ENCODE peak calls at places on chromosome 1, in six cellular contexts. T is kidney, V is tibial nerve, P is SK-N-MC, N is Caco-2, A is HAP-1. L is an unnamed sample.

GRCh38 chr1:32990887-32991286 is 26.3 kb upstream of the RNF19B start:
- DNase-seq in T (no peak), V (no peak), P (no peak), N (no peak), A (no peak), L (no peak)

GRCh38 chr1:23692308-23692871 is 784 bp downstream of the RPL11 start:
- DNase-seq in T (no peak), V (no peak), P (no peak), N (no peak), A (peak; percentile 37), L (no peak)

GRCh38 chr1:204858381-204858821 is 12.3 kb upstream of the NFASC start:
- DNase-seq in T (no peak), V (no peak), P (no peak), N (no peak), A (peak; percentile 40), L (no peak)

GRCh38 chr1:61050541-61051454 is 31.6 kb upstream of the NFIA start:
- DNase-seq in T (peak; percentile 90), V (peak; percentile 16), P (no peak), N (no peak), A (peak; percentile 56), L (peak; percentile 19)

GRCh38 chr1:72397786-72398185 is 115.4 kb upstream of the NEGR1 start:
- DNase-seq in T (no peak), V (no peak), P (no peak), N (no peak), A (no peak), L (no peak)

GRCh38 chr1:9181990-9182783 is 52.4 kb upstream of the H6PD start:
- DNase-seq in T (peak; percentile 77), V (no peak), P (no peak), N (peak; percentile 67), A (peak; percentile 42), L (no peak)

GRCh38 chr1:149916193-149916926 is 1.3 kb downstream of the SV2A start:
- DNase-seq in T (no peak), V (no peak), P (no peak), N (no peak), A (no peak), L (no peak)

GRCh38 chr1:21938791-21939538 is 1.9 kb upstream of the HSPG2 start:
- DNase-seq in T (peak; percentile 78), V (no peak), P (no peak), N (no peak), A (no peak), L (no peak)

GRCh38 chr1:248805905-248806304 is 19.8 kb downstream of the SH3BP5L start:
- DNase-seq in T (no peak), V (no peak), P (no peak), N (no peak), A (no peak), L (no peak)

GRCh38 chr1:1623631-1624442 is 8.1 kb upstream of the MMP23B start:
- DNase-seq in T (no peak), V (no peak), P (no peak), N (no peak), A (no peak), L (no peak)

GRCh38 chr1:230112131-230112701 is 45.2 kb downstream of the GALNT2 start:
- DNase-seq in T (no peak), V (no peak), P (no peak), N (no peak), A (no peak), L (no peak)

GRCh38 chr1:2826316-2826715 is 24.8 kb upstream of the TTC34 start:
- DNase-seq in T (peak; percentile 55), V (no peak), P (no peak), N (no peak), A (no peak), L (no peak)
- H3K9me3 ChIP-seq in T (no peaks in the 10 kb centered on the region), V (no peaks in the 10 kb centered on the region), P (no peaks in the 10 kb centered on the region), N (no peaks in the 10 kb centered on the region), A (no peaks in the 10 kb centered on the region), L (no peaks in the 10 kb centered on the region)

GRCh38 chr1:79079770-79080169 is 73.2 kb upstream of the ADGRL4 start:
- DNase-seq in T (peak; percentile 37), V (no peak), P (peak; percentile 97), N (no peak), A (no peak), L (no peak)
- H3K9me3 ChIP-seq in T (no peaks in the 10 kb centered on the region), V (no peaks in the 10 kb centered on the region), P (peaks cover 6% of the 10 kb centered on the region), N (no peaks in the 10 kb centered on the region), A (no peaks in the 10 kb centered on the region), L (no peaks in the 10 kb centered on the region)

DNA sequence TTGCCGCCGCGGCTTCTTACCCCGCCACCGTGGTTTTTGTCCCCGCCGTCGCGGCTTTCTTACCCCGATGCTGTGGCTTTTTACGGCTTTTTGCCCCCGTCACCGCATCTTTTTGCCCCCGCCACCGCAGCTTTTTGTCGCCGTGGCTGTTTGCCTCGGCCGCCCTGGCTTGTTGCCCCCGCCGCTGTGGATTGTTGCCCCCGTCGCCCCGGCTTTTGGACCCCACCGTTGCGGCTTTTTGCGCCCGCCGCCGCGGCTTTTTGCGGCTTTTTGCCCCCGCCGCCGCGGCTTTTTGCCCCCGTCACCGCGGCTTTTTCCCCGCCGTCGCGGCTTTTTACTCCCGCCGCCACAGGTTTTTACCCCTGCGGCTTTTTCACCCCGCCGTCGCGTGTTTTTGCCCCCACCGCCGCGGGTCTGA is 3934.3 kb downstream of the SRGAP2C start:
- DNase-seq in T (peak; percentile 41), V (no peak), P (no peak), N (no peak), A (no peak), L (no peak)
- H3K9me3 ChIP-seq in T (no peaks in the 10 kb centered on the region), V (no peaks in the 10 kb centered on the region), P (no peaks in the 10 kb centered on the region), N (no peaks in the 10 kb centered on the region), A (no peaks in the 10 kb centered on the region), L (no peaks in the 10 kb centered on the region)

GRCh38 chr1:43104027-43104763 is 67.9 kb downstream of the EBNA1BP2 start:
- DNase-seq in T (no peak), V (no peak), P (no peak), N (no peak), A (no peak), L (no peak)
- H3K9me3 ChIP-seq in T (peaks cover 2% of the 10 kb centered on the region), V (no peaks in the 10 kb centered on the region), P (no peaks in the 10 kb centered on the region), N (peaks cover 4% of the 10 kb centered on the region), A (no peaks in the 10 kb centered on the region), L (no peaks in the 10 kb centered on the region)

GRCh38 chr1:239224100-239224499 is 162.3 kb upstream of the CHRM3 start:
- DNase-seq in T (no peak), V (no peak), P (no peak), N (no peak), A (no peak), L (no peak)

GRCh38 chr1:239222999-239223398 is 163.4 kb upstream of the CHRM3 start:
- DNase-seq in T (no peak), V (no peak), P (no peak), N (no peak), A (no peak), L (no peak)

GRCh38 chr1:239218296-239218695 is 168.1 kb upstream of the CHRM3 start:
- DNase-seq in T (no peak), V (no peak), P (no peak), N (no peak), A (no peak), L (no peak)

GRCh38 chr1:239219679-239220078 is 166.7 kb upstream of the CHRM3 start:
- DNase-seq in T (no peak), V (no peak), P (no peak), N (no peak), A (no peak), L (no peak)

GRCh38 chr1:239221656-239222055 is 164.7 kb upstream of the CHRM3 start:
- DNase-seq in T (no peak), V (no peak), P (no peak), N (no peak), A (no peak), L (no peak)
- H3K9me3 ChIP-seq in T (peaks cover 10% of the 10 kb centered on the region), V (peaks cover 10% of the 10 kb centered on the region), P (no peaks in the 10 kb centered on the region), N (peaks cover 12% of the 10 kb centered on the region), A (no peaks in the 10 kb centered on the region), L (no peaks in the 10 kb centered on the region)

GRCh38 chr1:20153000-20153418 is 13.9 kb downstream of the PLA2G2F start:
- DNase-seq in T (peak; percentile 69), V (peak; percentile 56), P (no peak), N (no peak), A (no peak), L (no peak)

GRCh38 chr1:20152599-20152930 is 13.4 kb downstream of the PLA2G2F start:
- DNase-seq in T (no peak), V (no peak), P (no peak), N (no peak), A (no peak), L (no peak)

GRCh38 chr1:20160034-20160433 is 20.9 kb downstream of the PLA2G2F start:
- DNase-seq in T (peak; percentile 8), V (no peak), P (no peak), N (no peak), A (no peak), L (no peak)

GRCh38 chr1:20154306-20154831 is 15.2 kb downstream of the PLA2G2F start:
- DNase-seq in T (peak; percentile 57), V (no peak), P (no peak), N (no peak), A (no peak), L (no peak)

DNA sequence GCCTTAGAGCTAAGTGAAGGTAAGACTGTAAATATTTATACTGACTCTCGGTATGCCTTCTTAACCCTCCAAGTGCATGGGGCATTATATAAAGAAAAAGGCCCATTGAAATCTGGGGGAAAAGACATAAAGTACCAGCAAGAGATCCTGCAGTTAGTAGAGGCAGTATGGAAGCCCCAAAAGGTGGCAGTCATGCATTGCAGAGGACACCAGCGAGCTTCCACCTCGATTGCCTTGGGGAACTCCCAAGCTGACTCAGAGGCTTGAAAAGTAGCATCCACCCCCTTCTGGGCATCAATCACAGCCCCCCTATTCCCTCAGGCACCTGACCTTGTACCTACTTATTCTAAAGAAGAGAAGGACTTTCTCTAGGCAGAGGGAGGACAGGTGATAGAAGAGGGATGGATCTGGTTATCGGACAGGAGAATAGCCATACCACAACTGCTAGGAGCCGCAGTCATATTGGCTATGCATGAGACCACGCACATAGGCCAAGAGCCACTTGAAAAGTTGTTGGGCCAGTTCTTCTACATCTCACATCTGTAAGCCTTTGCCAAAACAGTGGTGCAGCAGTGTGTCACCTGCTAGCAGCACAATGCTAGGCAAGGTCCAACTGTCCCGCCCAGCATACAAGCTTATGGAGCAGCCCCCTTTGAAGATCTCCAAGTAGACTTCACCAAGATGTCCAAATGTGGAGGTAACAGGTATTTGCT is 19.4 kb downstream of the PLA2G2F start:
- DNase-seq in T (peak; percentile 13), V (no peak), P (no peak), N (no peak), A (no peak), L (no peak)
- H3K9me3 ChIP-seq in T (peaks cover 21% of the 10 kb centered on the region), V (no peaks in the 10 kb centered on the region), P (no peaks in the 10 kb centered on the region), N (peaks cover 6% of the 10 kb centered on the region), A (peaks cover 5% of the 10 kb centered on the region), L (no peaks in the 10 kb centered on the region)

DNA sequence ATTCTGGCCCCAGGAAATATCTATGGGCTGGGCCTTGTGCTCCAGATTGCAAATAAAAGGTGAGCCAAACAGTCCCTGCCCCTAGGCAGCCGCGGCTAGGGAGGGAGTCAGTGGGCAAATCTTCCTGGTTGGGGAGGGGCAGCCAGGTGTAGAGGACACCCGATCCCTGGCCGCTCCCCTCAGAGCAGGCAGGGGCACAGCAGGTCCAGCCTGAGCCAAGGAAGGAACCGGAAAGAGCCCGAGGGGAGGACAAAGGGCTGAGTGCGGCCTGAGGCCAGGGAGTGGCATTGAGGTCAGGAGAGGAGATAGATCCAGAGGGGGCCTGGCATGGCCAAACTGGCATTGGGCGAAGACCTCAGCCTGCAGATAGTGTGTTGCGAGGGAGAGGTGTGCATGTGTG is 36.6 kb upstream of the ARF1 start:
- DNase-seq in T (no peak), V (no peak), P (no peak), N (no peak), A (no peak), L (no peak)
- H3K9me3 ChIP-seq in T (no peaks in the 10 kb centered on the region), V (no peaks in the 10 kb centered on the region), P (no peaks in the 10 kb centered on the region), N (no peaks in the 10 kb centered on the region), A (no peaks in the 10 kb centered on the region), L (no peaks in the 10 kb centered on the region)

L was measured in T-helper 17 cell.